ENCODE peak calls at places on chromosomes 13 and 19, in seven cellular contexts. Q, J, Z, M, N, W and A are unnamed samples.
A peak's percentile ranks its signal among the peaks of the same experiment; 100 is the strongest.

GRCh38 chr19:48631254-48631653 is 5.9 kb downstream of the DBP start:
- DNase-seq in J (no peak), M (no peak), N (no peak), W (no peak), Q (no peak), Z (no peak), A (no peak)

GRCh38 chr19:4557971-4558941 is 1.2 kb downstream of the SEMA6B start:
- DNase-seq in Q (peak; percentile 72), J (no peak), N (no peak), W (no peak), Z (peak; percentile 13), M (no peak), A (no peak)

GRCh38 chr13:89688908-89689307 is 1658.6 kb upstream of the MIR17HG start:
- DNase-seq in Q (no peak), M (no peak), W (no peak), N (peak; percentile 79), Z (no peak), J (no peak), A (no peak)

GRCh38 chr19:2240881-2241760 is 4.5 kb downstream of the SF3A2 start:
- DNase-seq in Z (no peak), W (no peak), Q (no peak), M (no peak), J (no peak), N (no peak), A (no peak)

GRCh38 chr13:114123876-114124275 is 8.5 kb downstream of the RASA3 start:
- DNase-seq in M (no peak), Q (no peak), Z (no peak), N (no peak), W (no peak), J (no peak), A (no peak)

GRCh38 chr19:2479556-2480194 is 3.7 kb downstream of the GADD45B start:
- DNase-seq in N (no peak), M (no peak), Z (no peak), W (no peak), Q (no peak), J (no peak), A (no peak)

GRCh38 chr19:20964798-20965197 is 41.7 kb downstream of the ZNF85 start:
- DNase-seq in W (no peak), M (no peak), N (no peak), J (no peak), Z (no peak), Q (no peak), A (no peak)

GRCh38 chr13:48000559-48001126 is 430 bp downstream of the SUCLA2 start:
- DNase-seq in W (no peak), Q (no peak), Z (no peak), N (no peak), J (peak; percentile 9), M (no peak), A (no peak)

GRCh38 chr19:41871573-41872383 is 5.3 kb upstream of the CD79A start:
- DNase-seq in Q (no peak), W (no peak), J (peak; percentile 75), M (peak; percentile 59), Z (no peak), N (peak; percentile 14), A (no peak)

GRCh38 chr13:102399791-102400618 is 1.8 kb downstream of the FGF14 start:
- DNase-seq in M (no peak), W (no peak), Q (peak; percentile 18), Z (peak; percentile 53), N (no peak), J (peak; percentile 8), A (peak; percentile 4)

GRCh38 chr19:44748426-44749254 is at the start of gene BCL3:
- DNase-seq in N (peak; percentile 69), M (peak; percentile 28), J (peak; percentile 74), W (no peak), Z (no peak), Q (no peak), A (peak; percentile 56)

GRCh38 chr19:4829001-4829712 is 2.4 kb downstream of the TICAM1 start:
- DNase-seq in Z (no peak), W (no peak), N (peak; percentile 25), J (no peak), Q (no peak), M (no peak), A (no peak)